ENCODE peak calls at places on chromosomes 2 and 18, in six cellular contexts. K is neuronal stem cell, S is stomach, M is right cardiac atrium, I is left ventricle myocardium inferior, G is mesendoderm. E is an unnamed sample.

GRCh38 chr2:223414646-223415045 is 187.5 kb downstream of the SCG2 start:
- DNase-seq in K (no peak), S (no peak), M (peak), I (peak), G (no peak), E (no peak)

GRCh38 chr18:70221156-70221910 is 15.8 kb upstream of the RTTN start:
- DNase-seq in K (peak), S (no peak), M (no peak), I (no peak), G (peak), E (no peak)

GRCh38 chr2:17441055-17441771 is 77.0 kb downstream of the RAD51AP2 start:
- DNase-seq in K (no peak), S (no peak), M (peak), I (no peak), G (peak), E (no peak)

GRCh38 chr2:240259201-240259923 is 118.9 kb upstream of the OTOS start:
- DNase-seq in K (no peak), S (no peak), M (peak), I (peak), G (no peak), E (no peak)

GRCh38 chr2:142863485-142863921 is 14.0 kb upstream of the KYNU start:
- DNase-seq in K (no peak), S (no peak), M (no peak), I (no peak), G (no peak), E (no peak)

GRCh38 chr2:241649414-241649813 is 11.9 kb downstream of the ATG4B start:
- DNase-seq in K (no peak), S (no peak), M (peak), I (peak), G (no peak), E (no peak)

GRCh38 chr2:219458996-219459395 is 24.4 kb downstream of the SPEG start:
- DNase-seq in K (no peak), S (no peak), M (peak), I (no peak), G (no peak), E (no peak)

GRCh38 chr2:239380831-239381708 is 19.8 kb downstream of the HDAC4 start:
- DNase-seq in K (no peak), S (no peak), M (peak), I (no peak), G (no peak), E (peak)

GRCh38 chr2:26246818-26247217 is 2.1 kb downstream of the HADHB start:
- DNase-seq in K (no peak), S (no peak), M (peak), I (peak), G (no peak), E (no peak)

GRCh38 chr2:231245253-231246094 is 47.0 kb downstream of the ARMC9 start:
- DNase-seq in K (no peak), S (peak), M (no peak), I (no peak), G (peak), E (no peak)

DNA sequence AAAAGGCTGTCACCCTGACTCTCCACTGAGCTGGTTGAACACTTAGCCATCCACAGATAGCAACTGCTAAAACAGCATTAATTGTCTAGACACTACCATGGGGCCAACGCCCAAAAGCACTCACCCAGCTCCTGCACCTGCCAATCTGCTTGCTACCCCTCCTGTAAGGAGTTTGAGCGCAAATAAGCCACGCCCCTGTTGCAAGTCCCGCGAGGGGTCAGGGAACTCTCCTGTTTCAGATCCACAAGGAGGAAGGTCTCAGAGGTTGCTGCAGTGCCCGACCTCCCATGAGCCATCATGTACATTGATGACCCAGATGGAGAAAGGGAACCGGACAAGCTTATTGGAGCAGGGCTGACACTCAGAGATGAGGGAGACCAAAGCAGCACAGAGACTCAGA is 106.8 kb downstream of the ZNF516 start:
- DNase-seq in K (no peak), S (peak), M (no peak), I (no peak), G (no peak), E (no peak)
- H3K27ac ChIP-seq in K (no peak), S (no peak), M (no peak), I (no peak), G (no peak), E (no peak)

GRCh38 chr2:105409717-105410116 is 10.9 kb upstream of the FHL2 start:
- DNase-seq in K (no peak), S (peak), M (peak), I (peak), G (no peak), E (no peak)
- H3K4me3 ChIP-seq in K (peak), S (no peak), M (no peak), I (peak), G (no peak), E (no peak)

GRCh38 chr2:173216055-173216454 is 138.6 kb upstream of the CDCA7 start:
- DNase-seq in K (no peak), S (no peak), M (no peak), I (no peak), G (no peak), E (no peak)
- H3K27ac ChIP-seq in K (no peak), S (peak), M (no peak), I (peak), G (no peak), E (no peak)

GRCh38 chr2:119256574-119256921 is 32.9 kb downstream of the STEAP3 start:
- DNase-seq in K (no peak), S (no peak), M (no peak), I (no peak), G (no peak), E (no peak)
- H3K4me3 ChIP-seq in K (no peak), S (no peak), M (no peak), I (no peak), G (no peak), E (no peak)

GRCh38 chr2:203586696-203587095 is 51.6 kb upstream of the RAPH1 start:
- DNase-seq in K (no peak), S (no peak), M (no peak), I (no peak), G (peak), E (no peak)
- H3K27ac ChIP-seq in K (no peak), S (no peak), M (no peak), I (no peak), G (no peak), E (no peak)

GRCh38 chr2:101696272-101697123 is 1.0 kb upstream of the MAP4K4 start:
- DNase-seq in K (no peak), S (peak), M (no peak), I (no peak), G (peak), E (no peak)

GRCh38 chr2:101697124-101697793 is at the start of gene MAP4K4:
- DNase-seq in K (peak), S (peak), M (peak), I (peak), G (peak), E (peak)

GRCh38 chr2:101699191-101699938 is 1.9 kb downstream of the MAP4K4 start:
- DNase-seq in K (no peak), S (no peak), M (no peak), I (no peak), G (no peak), E (no peak)

GRCh38 chr2:101698419-101699190 is 1.1 kb downstream of the MAP4K4 start:
- DNase-seq in K (no peak), S (no peak), M (no peak), I (no peak), G (peak), E (no peak)

DNA sequence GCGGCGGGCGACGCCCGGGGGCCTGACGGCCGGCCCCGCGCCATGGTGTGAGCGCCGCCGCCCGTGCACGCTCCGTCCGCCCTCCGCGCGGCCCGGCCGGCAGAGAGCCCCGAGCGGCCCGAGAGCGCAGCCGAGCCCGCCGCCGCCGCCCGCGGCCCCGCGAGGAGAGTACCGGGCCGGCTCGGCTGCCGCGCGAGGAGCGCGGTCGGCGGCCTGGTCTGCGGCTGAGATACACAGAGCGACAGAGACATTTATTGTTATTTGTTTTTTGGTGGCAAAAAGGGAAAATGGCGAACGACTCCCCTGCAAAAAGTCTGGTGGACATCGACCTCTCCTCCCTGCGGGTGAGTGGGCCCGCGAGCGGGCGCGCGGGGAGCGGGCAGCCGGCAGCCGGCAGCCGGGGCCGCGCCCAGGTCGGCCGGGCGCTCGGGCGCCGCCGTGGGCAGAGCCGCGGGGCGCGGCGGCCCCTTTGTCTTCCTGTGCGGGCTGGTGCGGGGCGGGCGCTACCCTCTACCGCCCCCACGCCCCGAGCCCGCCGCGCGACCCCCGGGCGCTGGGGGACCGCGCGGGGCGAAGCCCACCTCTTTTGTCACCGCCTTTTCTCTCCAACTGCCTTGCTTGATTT is 399 bp downstream of the MAP4K4 start:
- DNase-seq in K (no peak), S (no peak), M (peak), I (no peak), G (peak), E (no peak)
- H3K4me3 ChIP-seq in K (peak), S (peak), M (peak), I (peak), G (peak), E (peak)

GRCh38 chr2:60555066-60555793 is 1.8 kb upstream of the BCL11A start:
- DNase-seq in K (no peak), S (peak), M (peak), I (peak), G (peak), E (peak)
- H3K27ac ChIP-seq in K (no peak), S (peak), M (no peak), I (peak), G (no peak), E (no peak)